ENCODE peak calls at places on chromosome 20, in six cellular contexts. N, A, D, K, S and I are unnamed samples.

GRCh38 chr20:10217517-10218410 is 866 bp upstream of the SNAP25 start:
- DNase-seq in N (peak; percentile 78), A (no peak), D (no peak), K (peak; percentile 41), S (no peak), I (no peak)

GRCh38 chr20:62697468-62697912 is 11.1 kb upstream of the NTSR1 start:
- DNase-seq in N (no peak), A (no peak), D (no peak), K (no peak), S (no peak), I (no peak)

GRCh38 chr20:57793421-57793820 is 83.6 kb upstream of the PMEPA1 start:
- DNase-seq in N (no peak), A (no peak), D (no peak), K (no peak), S (no peak), I (no peak)

GRCh38 chr20:19348582-19348981 is 136.1 kb downstream of the SLC24A3 start:
- DNase-seq in N (no peak), A (no peak), D (no peak), K (no peak), S (no peak), I (no peak)

GRCh38 chr20:53657732-53658131 is 64.1 kb upstream of the ZNF217 start:
- DNase-seq in N (no peak), A (no peak), D (no peak), K (no peak), S (no peak), I (no peak)

GRCh38 chr20:29497261-29497671 is 1760.2 kb upstream of the DEFB115 start:
- DNase-seq in N (peak; percentile 65), A (no peak), D (no peak), K (peak; percentile 40), S (no peak), I (peak; percentile 38)

GRCh38 chr20:38290829-38291581 is 13.0 kb upstream of the BPI start:
- DNase-seq in N (peak; percentile 64), A (no peak), D (peak; percentile 14), K (no peak), S (no peak), I (no peak)

GRCh38 chr20:63087236-63087871 is 80.6 kb upstream of the BHLHE23 start:
- DNase-seq in N (no peak), A (no peak), D (no peak), K (no peak), S (no peak), I (no peak)

GRCh38 chr20:952196-952795 is 36.2 kb upstream of the ANGPT4 start:
- DNase-seq in N (no peak), A (no peak), D (no peak), K (no peak), S (no peak), I (no peak)

GRCh38 chr20:5402903-5403531 is 86.3 kb upstream of the PROKR2 start:
- DNase-seq in N (no peak), A (no peak), D (peak; percentile 24), K (peak; percentile 5), S (no peak), I (no peak)

GRCh38 chr20:40268321-40269075 is 420.5 kb downstream of the MAFB start:
- DNase-seq in N (no peak), A (no peak), D (no peak), K (no peak), S (no peak), I (no peak)

GRCh38 chr20:24653306-24653705 is 183.9 kb downstream of the SYNDIG1 start:
- DNase-seq in N (peak; percentile 52), A (no peak), D (no peak), K (no peak), S (no peak), I (no peak)

GRCh38 chr20:58244517-58245030 is 16.1 kb upstream of the ANKRD60 start:
- DNase-seq in N (no peak), A (no peak), D (no peak), K (no peak), S (no peak), I (no peak)

GRCh38 chr20:37992802-37993538 is 40.3 kb downstream of the TTI1 start:
- DNase-seq in N (peak; percentile 88), A (peak; percentile 15), D (peak; percentile 50), K (no peak), S (no peak), I (peak; percentile 27)

GRCh38 chr20:41018153-41018552 is 10.5 kb upstream of the TOP1 start:
- DNase-seq in N (no peak), A (no peak), D (no peak), K (no peak), S (no peak), I (no peak)

GRCh38 chr20:39986231-39986904 is 702.7 kb downstream of the MAFB start:
- DNase-seq in N (peak; percentile 82), A (no peak), D (no peak), K (no peak), S (no peak), I (no peak)

GRCh38 chr20:41467690-41468089 is 101.1 kb upstream of the EMILIN3 start:
- DNase-seq in N (no peak), A (no peak), D (no peak), K (no peak), S (no peak), I (no peak)

GRCh38 chr20:61886721-61887658 is 178.7 kb downstream of the TAF4 start:
- DNase-seq in N (peak; percentile 19), A (peak; percentile 24), D (peak; percentile 24), K (peak; percentile 32), S (no peak), I (peak; percentile 15)

GRCh38 chr20:59819496-59820203 is 113.8 kb downstream of the SYCP2 start:
- DNase-seq in N (no peak), A (no peak), D (no peak), K (no peak), S (no peak), I (no peak)

GRCh38 chr20:11810316-11811130 is 107.2 kb upstream of the BTBD3 start:
- DNase-seq in N (peak; percentile 61), A (no peak), D (no peak), K (no peak), S (no peak), I (no peak)

GRCh38 chr20:4787825-4788224 is 66.1 kb downstream of the PRND start:
- DNase-seq in N (no peak), A (no peak), D (no peak), K (no peak), S (no peak), I (no peak)

GRCh38 chr20:51385941-51386530 is 156.5 kb downstream of the NFATC2 start:
- DNase-seq in N (peak; percentile 26), A (peak; percentile 32), D (peak; percentile 59), K (no peak), S (no peak), I (no peak)

GRCh38 chr20:24833592-24833991 is 115.5 kb upstream of the CST7 start:
- DNase-seq in N (no peak), A (no peak), D (no peak), K (no peak), S (no peak), I (no peak)

GRCh38 chr20:20505554-20505953 is 137.7 kb downstream of the INSM1 start:
- DNase-seq in N (no peak), A (no peak), D (peak; percentile 48), K (no peak), S (no peak), I (no peak)

GRCh38 chr20:63183422-63184146 is 32.3 kb downstream of the YTHDF1 start:
- DNase-seq in N (peak; percentile 7), A (peak; percentile 53), D (peak; percentile 32), K (peak; percentile 54), S (no peak), I (peak; percentile 24)

GRCh38 chr20:56924976-56925695 is 296.0 kb downstream of the TFAP2C start:
- DNase-seq in N (no peak), A (no peak), D (no peak), K (no peak), S (no peak), I (no peak)

GRCh38 chr20:38579219-38579618 is 1.8 kb upstream of the ADIG start:
- DNase-seq in N (peak; percentile 70), A (no peak), D (no peak), K (no peak), S (no peak), I (no peak)

GRCh38 chr20:58395604-58396003 is 6.6 kb downstream of the VAPB start:
- DNase-seq in N (no peak), A (no peak), D (no peak), K (no peak), S (no peak), I (no peak)

GRCh38 chr20:29408034-29408695 is 1849.3 kb upstream of the DEFB115 start:
- DNase-seq in N (no peak), A (no peak), D (no peak), K (no peak), S (no peak), I (no peak)

GRCh38 chr20:40802886-40803285 is 113.8 kb upstream of the MAFB start:
- DNase-seq in N (no peak), A (no peak), D (no peak), K (no peak), S (no peak), I (no peak)